ENCODE peak calls at places on chromosome 22, in five cellular contexts. One of them, this sample, is unnamed.
A peak's percentile ranks its signal among the peaks of the same experiment; 100 is the strongest.

GRCh38 chr22:39129746-39130145 is 22.7 kb downstream of the CBX7 start:
- DNase-seq in cardiac muscle cell: no peak
- DNase-seq in A549: no peak
- DNase-seq in uterus: no peak
- DNase-seq in fibroblast of lung: no peak
- DNase-seq in this sample: no peak

GRCh38 chr22:24391836-24392217 is 35.6 kb upstream of the ADORA2A start:
- DNase-seq in A549: no peak
- DNase-seq in uterus: no peak
- DNase-seq in fibroblast of lung: no peak
- DNase-seq in cardiac muscle cell: peak; percentile 67
- DNase-seq in this sample: no peak

GRCh38 chr22:30115705-30116104 is 35.4 kb downstream of the HORMAD2 start:
- DNase-seq in cardiac muscle cell: peak; percentile 6
- DNase-seq in fibroblast of lung: no peak
- DNase-seq in uterus: no peak
- DNase-seq in A549: no peak
- DNase-seq in this sample: no peak

GRCh38 chr22:39900306-39901227 is at the start of gene GRAP2:
- DNase-seq in uterus: no peak
- DNase-seq in fibroblast of lung: no peak
- DNase-seq in cardiac muscle cell: no peak
- DNase-seq in A549: no peak
- DNase-seq in this sample: no peak

GRCh38 chr22:49044776-49045175 is 782.9 kb downstream of the BRD1 start:
- DNase-seq in fibroblast of lung: no peak
- DNase-seq in uterus: no peak
- DNase-seq in cardiac muscle cell: no peak
- DNase-seq in A549: no peak
- DNase-seq in this sample: no peak

GRCh38 chr22:43060213-43060612 is 29.0 kb downstream of the TTLL1 start:
- DNase-seq in A549: peak; percentile 33
- DNase-seq in fibroblast of lung: peak; percentile 12
- DNase-seq in uterus: no peak
- DNase-seq in cardiac muscle cell: peak; percentile 26
- DNase-seq in this sample: no peak

GRCh38 chr22:29946220-29946619 is 63.2 kb downstream of the MTMR3 start:
- DNase-seq in cardiac muscle cell: no peak
- DNase-seq in uterus: no peak
- DNase-seq in A549: no peak
- DNase-seq in fibroblast of lung: no peak
- DNase-seq in this sample: no peak

GRCh38 chr22:38873469-38874411 is 1.7 kb upstream of the CBX6 start:
- DNase-seq in A549: no peak
- DNase-seq in fibroblast of lung: no peak
- DNase-seq in cardiac muscle cell: no peak
- DNase-seq in uterus: no peak
- DNase-seq in this sample: no peak

GRCh38 chr22:29270475-29271271 is 2.6 kb downstream of the EWSR1 start:
- DNase-seq in cardiac muscle cell: peak; percentile 45
- DNase-seq in A549: peak; percentile 25
- DNase-seq in fibroblast of lung: peak; percentile 43
- DNase-seq in uterus: no peak
- DNase-seq in this sample: no peak

GRCh38 chr22:30695351-30695762 is 683 bp downstream of the OSBP2 start:
- DNase-seq in fibroblast of lung: no peak
- DNase-seq in uterus: peak; percentile 24
- DNase-seq in cardiac muscle cell: no peak
- DNase-seq in A549: no peak
- DNase-seq in this sample: no peak

GRCh38 chr22:47678667-47679287 is 916.3 kb downstream of the TBC1D22A start:
- DNase-seq in uterus: no peak
- DNase-seq in cardiac muscle cell: no peak
- DNase-seq in fibroblast of lung: no peak
- DNase-seq in A549: no peak
- DNase-seq in this sample: no peak

GRCh38 chr22:29580200-29580810 is 608 bp downstream of the NIPSNAP1 start:
- DNase-seq in A549: no peak
- DNase-seq in uterus: no peak
- DNase-seq in fibroblast of lung: no peak
- DNase-seq in cardiac muscle cell: no peak
- DNase-seq in this sample: no peak

GRCh38 chr22:38494498-38494897 is 11.6 kb downstream of the DDX17 start:
- DNase-seq in uterus: no peak
- DNase-seq in A549: no peak
- DNase-seq in fibroblast of lung: no peak
- DNase-seq in cardiac muscle cell: peak; percentile 51
- DNase-seq in this sample: no peak

GRCh38 chr22:16699336-16699735 is 106.7 kb upstream of the CCT8L2 start:
- DNase-seq in cardiac muscle cell: no peak
- DNase-seq in fibroblast of lung: no peak
- DNase-seq in A549: no peak
- DNase-seq in uterus: no peak
- DNase-seq in this sample: no peak

GRCh38 chr22:25363474-25363873 is 144.0 kb downstream of the CRYBB2 start:
- DNase-seq in A549: no peak
- DNase-seq in cardiac muscle cell: no peak
- DNase-seq in uterus: no peak
- DNase-seq in fibroblast of lung: no peak
- DNase-seq in this sample: no peak

GRCh38 chr22:27137809-27138400 is 480.5 kb downstream of the MIAT start:
- DNase-seq in fibroblast of lung: no peak
- DNase-seq in uterus: no peak
- DNase-seq in cardiac muscle cell: no peak
- DNase-seq in A549: no peak
- DNase-seq in this sample: no peak

GRCh38 chr22:41911292-41911611 is 3.6 kb downstream of the SHISA8 start:
- DNase-seq in cardiac muscle cell: no peak
- DNase-seq in A549: no peak
- DNase-seq in fibroblast of lung: no peak
- DNase-seq in uterus: no peak
- DNase-seq in this sample: no peak

GRCh38 chr22:26589367-26589844 is 526 bp downstream of the TPST2 start:
- DNase-seq in fibroblast of lung: no peak
- DNase-seq in uterus: peak; percentile 33
- DNase-seq in A549: peak; percentile 20
- DNase-seq in cardiac muscle cell: peak; percentile 24
- DNase-seq in this sample: no peak

GRCh38 chr22:31952094-31952401 is 7.7 kb downstream of the YWHAH start:
- DNase-seq in fibroblast of lung: no peak
- DNase-seq in uterus: no peak
- DNase-seq in cardiac muscle cell: peak; percentile 31
- DNase-seq in A549: no peak
- DNase-seq in this sample: no peak
- H3K27ac ChIP-seq in fibroblast of lung: peak overlapping the region; percentile 68
- H3K27ac ChIP-seq in uterus: peak overlapping the region; percentile 39
- H3K27ac ChIP-seq in cardiac muscle cell: peak overlapping the region; percentile 64
- H3K27ac ChIP-seq in A549: peak overlapping the region; percentile 69
- H3K27ac ChIP-seq in this sample: peak overlapping the region; percentile 79

DNA sequence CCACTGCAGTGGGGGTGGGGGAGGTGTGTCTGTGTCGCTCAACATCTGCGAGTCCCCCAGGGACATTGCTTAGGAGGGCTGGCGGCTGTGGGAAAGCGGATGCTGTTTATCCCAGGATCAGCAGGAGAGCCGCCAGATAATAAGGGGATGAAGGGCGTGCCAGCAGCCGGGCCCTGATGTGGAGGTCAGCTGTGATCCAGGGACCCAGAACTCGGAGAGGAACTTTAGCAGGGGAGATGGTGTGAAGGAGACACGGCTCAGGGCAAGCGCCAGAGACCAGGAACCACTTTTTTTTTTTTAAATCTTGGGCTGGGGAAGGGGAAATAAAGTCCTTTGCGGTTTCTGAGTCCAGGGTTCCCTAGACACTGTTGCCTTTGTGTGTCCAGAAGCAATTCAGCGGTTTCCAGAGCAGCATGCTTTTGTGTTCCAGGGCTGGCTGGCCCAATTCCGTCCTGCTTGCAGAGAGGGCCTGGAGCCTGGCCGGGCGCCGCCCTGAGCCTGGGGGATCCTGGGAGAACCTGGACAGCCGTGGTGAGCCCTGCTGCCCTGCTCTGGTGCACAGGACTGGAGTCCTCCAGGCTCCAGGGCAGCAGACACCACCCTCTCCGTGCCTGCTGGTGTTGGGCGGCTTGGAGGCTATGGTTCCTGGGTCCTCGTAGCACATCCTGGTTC is at the start of gene GRAMD4:
- DNase-seq in fibroblast of lung: no peak
- DNase-seq in cardiac muscle cell: peak; percentile 57
- DNase-seq in A549: no peak
- DNase-seq in uterus: no peak
- DNase-seq in this sample: no peak
- H3K4me1 ChIP-seq in fibroblast of lung: no peaks in the 10 kb centered on the region
- H3K4me1 ChIP-seq in cardiac muscle cell: peaks cover 14% of the 10 kb centered on the region
- H3K4me1 ChIP-seq in A549: peaks cover 9% of the 10 kb centered on the region
- H3K4me1 ChIP-seq in uterus: no peaks in the 10 kb centered on the region
- H3K4me1 ChIP-seq in this sample: peaks cover 32% of the 10 kb centered on the region

GRCh38 chr22:45552017-45552411 is 49.3 kb downstream of the FBLN1 start:
- DNase-seq in fibroblast of lung: no peak
- DNase-seq in A549: no peak
- DNase-seq in cardiac muscle cell: no peak
- DNase-seq in uterus: no peak
- DNase-seq in this sample: no peak

GRCh38 chr22:45553333-45554039 is 50.8 kb downstream of the FBLN1 start:
- DNase-seq in uterus: peak; percentile 82
- DNase-seq in cardiac muscle cell: peak; percentile 90
- DNase-seq in fibroblast of lung: peak; percentile 97
- DNase-seq in A549: peak; percentile 82
- DNase-seq in this sample: peak; percentile 54

GRCh38 chr22:45554040-45554406 is 51.3 kb downstream of the FBLN1 start:
- DNase-seq in fibroblast of lung: no peak
- DNase-seq in cardiac muscle cell: no peak
- DNase-seq in uterus: no peak
- DNase-seq in A549: no peak
- DNase-seq in this sample: no peak

GRCh38 chr22:45552580-45553332 is 50.1 kb downstream of the FBLN1 start:
- DNase-seq in uterus: peak; percentile 59
- DNase-seq in A549: no peak
- DNase-seq in fibroblast of lung: peak; percentile 97
- DNase-seq in cardiac muscle cell: peak; percentile 98
- DNase-seq in this sample: no peak

DNA sequence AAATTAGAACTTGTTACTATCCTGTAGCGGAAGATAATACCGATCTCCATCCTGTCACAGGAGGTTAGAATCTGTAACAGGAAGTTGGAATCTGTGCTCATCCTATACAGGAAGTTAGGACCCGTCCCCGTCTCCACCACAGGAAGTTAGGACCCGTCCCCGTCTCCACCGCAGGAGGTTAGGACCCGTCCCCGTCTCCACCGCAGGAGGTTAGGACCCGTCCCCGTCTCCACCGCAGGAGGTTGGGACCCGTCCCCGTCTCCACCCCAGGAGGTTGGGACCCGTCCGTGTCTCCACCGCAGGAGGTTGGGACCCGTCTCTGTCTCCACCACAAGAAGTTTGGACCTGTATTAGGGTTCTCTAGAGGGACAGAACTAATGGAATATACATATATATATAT is 52.2 kb downstream of the FBLN1 start:
- DNase-seq in fibroblast of lung: no peak
- DNase-seq in cardiac muscle cell: no peak
- DNase-seq in uterus: no peak
- DNase-seq in A549: no peak
- DNase-seq in this sample: no peak
- H3K27ac ChIP-seq in fibroblast of lung: no peak overlapping the region
- H3K27ac ChIP-seq in cardiac muscle cell: no peak overlapping the region
- H3K27ac ChIP-seq in uterus: peak overlapping the region; percentile 94
- H3K27ac ChIP-seq in A549: peak overlapping the region; percentile 96
- H3K27ac ChIP-seq in this sample: no peak overlapping the region

GRCh38 chr22:36355362-36355761 is 32.4 kb downstream of the MYH9 start:
- DNase-seq in fibroblast of lung: no peak
- DNase-seq in uterus: no peak
- DNase-seq in cardiac muscle cell: peak; percentile 70
- DNase-seq in A549: no peak
- DNase-seq in this sample: no peak
- H3K4me1 ChIP-seq in fibroblast of lung: peaks cover 65% of the 10 kb centered on the region
- H3K4me1 ChIP-seq in uterus: peaks cover 17% of the 10 kb centered on the region
- H3K4me1 ChIP-seq in cardiac muscle cell: peaks cover 32% of the 10 kb centered on the region
- H3K4me1 ChIP-seq in A549: peaks cover 99% of the 10 kb centered on the region
- H3K4me1 ChIP-seq in this sample: peaks cover 72% of the 10 kb centered on the region

DNA sequence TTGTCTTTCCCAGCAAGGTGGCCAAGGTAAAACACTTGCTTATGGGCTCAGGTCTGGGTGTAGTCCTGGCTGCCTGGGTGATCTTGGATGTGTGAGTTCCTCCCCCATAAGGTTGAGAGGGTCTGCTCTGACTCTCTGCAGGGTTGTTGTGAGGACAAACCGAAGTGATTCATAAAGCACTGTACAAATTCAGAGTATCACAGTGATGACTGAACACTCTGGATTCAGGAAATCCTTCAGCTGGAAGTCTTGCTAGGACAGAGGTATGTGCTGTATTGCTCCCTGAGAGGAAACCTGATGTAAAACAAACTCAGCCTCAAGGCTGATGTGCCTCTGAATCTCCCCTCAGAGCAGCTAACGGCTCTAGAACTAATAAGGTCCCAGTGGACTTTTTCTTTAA is 220.9 kb upstream of the PITPNB start:
- DNase-seq in A549: no peak
- DNase-seq in cardiac muscle cell: peak; percentile 88
- DNase-seq in uterus: no peak
- DNase-seq in fibroblast of lung: peak; percentile 66
- DNase-seq in this sample: no peak
- H3K27ac ChIP-seq in A549: no peak overlapping the region
- H3K27ac ChIP-seq in cardiac muscle cell: peak overlapping the region; percentile 41
- H3K27ac ChIP-seq in uterus: peak overlapping the region; percentile 65
- H3K27ac ChIP-seq in fibroblast of lung: peak overlapping the region; percentile 40
- H3K27ac ChIP-seq in this sample: no peak overlapping the region

DNA sequence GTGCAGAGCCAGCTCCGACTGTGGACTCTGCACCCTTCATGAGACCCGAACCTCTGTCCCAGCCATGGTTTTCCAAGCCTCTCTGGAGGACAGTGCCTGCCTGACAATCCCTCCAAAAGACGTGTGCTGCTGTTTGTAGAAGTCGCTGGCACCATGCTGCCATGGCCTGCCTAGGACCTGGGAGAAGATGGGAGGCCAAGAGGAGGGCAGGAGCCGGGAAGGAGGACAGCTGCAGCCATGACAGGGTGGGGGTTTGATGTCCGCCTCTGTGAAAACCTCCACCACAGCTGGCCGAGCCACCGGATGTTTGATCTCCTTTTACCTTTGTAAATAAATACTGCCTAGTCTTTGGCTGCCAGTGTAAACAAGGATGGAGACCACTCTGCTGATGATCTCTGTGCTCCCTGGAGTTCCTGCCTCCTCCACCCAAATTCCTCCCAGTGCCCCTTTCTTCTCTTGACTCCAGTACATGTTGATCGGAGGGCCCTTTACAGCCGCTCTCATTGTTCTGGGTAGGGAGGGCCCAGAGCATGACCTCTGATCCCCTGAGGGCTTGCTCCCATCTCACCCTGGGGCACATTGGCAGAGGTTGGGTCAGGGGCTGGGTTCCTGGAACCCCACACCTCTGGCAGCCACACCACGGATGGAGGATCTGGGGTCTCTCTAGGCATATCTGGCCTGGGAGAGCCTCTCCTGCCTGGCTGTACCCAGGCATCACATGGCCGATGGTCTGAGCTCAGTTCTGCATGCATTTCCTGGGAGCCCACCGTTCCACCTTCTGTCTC is 66.9 kb downstream of the BCR start:
- DNase-seq in cardiac muscle cell: no peak
- DNase-seq in uterus: no peak
- DNase-seq in fibroblast of lung: no peak
- DNase-seq in A549: no peak
- DNase-seq in this sample: no peak
- H3K4me1 ChIP-seq in cardiac muscle cell: peaks cover 34% of the 10 kb centered on the region
- H3K4me1 ChIP-seq in uterus: no peaks in the 10 kb centered on the region
- H3K4me1 ChIP-seq in fibroblast of lung: peaks cover 6% of the 10 kb centered on the region
- H3K4me1 ChIP-seq in A549: peaks cover 8% of the 10 kb centered on the region
- H3K4me1 ChIP-seq in this sample: no peaks in the 10 kb centered on the region